ENCODE peak calls at places on chromosomes 1 and 21, in eight cellular contexts. One of them, this sample, is unnamed.

GRCh38 chr1:89966666-89967065 is 28.2 kb upstream of the ZNF326 start:
- DNase-seq in progenitor cell of endocrine pancreas: no peak
- DNase-seq in activated CD8-positive, alpha-beta memory T cell treated with anti-CD3 and anti-CD28 coated beads for 24 hours: no peak
- DNase-seq in tibial artery: no peak
- DNase-seq in pancreas: no peak
- DNase-seq in AG09319: no peak
- DNase-seq in non-pigmented ciliary epithelial cell: no peak
- DNase-seq in NCI-H1092: no peak
- DNase-seq in this sample: no peak

GRCh38 chr1:186643600-186643999 is 36.6 kb downstream of the PTGS2 start:
- DNase-seq in tibial artery: no peak
- DNase-seq in progenitor cell of endocrine pancreas: no peak
- DNase-seq in AG09319: no peak
- DNase-seq in NCI-H1092: no peak
- DNase-seq in pancreas: no peak
- DNase-seq in non-pigmented ciliary epithelial cell: no peak
- DNase-seq in activated CD8-positive, alpha-beta memory T cell treated with anti-CD3 and anti-CD28 coated beads for 24 hours: no peak
- DNase-seq in this sample: no peak

GRCh38 chr1:47187226-47187925 is 2.5 kb downstream of the PDZK1IP1 start:
- DNase-seq in non-pigmented ciliary epithelial cell: no peak
- DNase-seq in tibial artery: peak; percentile 63
- DNase-seq in AG09319: no peak
- DNase-seq in NCI-H1092: no peak
- DNase-seq in progenitor cell of endocrine pancreas: no peak
- DNase-seq in activated CD8-positive, alpha-beta memory T cell treated with anti-CD3 and anti-CD28 coated beads for 24 hours: peak; percentile 45
- DNase-seq in pancreas: no peak
- DNase-seq in this sample: peak; percentile 25

GRCh38 chr1:23899070-23899469 is 14.1 kb downstream of the CNR2 start:
- DNase-seq in AG09319: no peak
- DNase-seq in non-pigmented ciliary epithelial cell: no peak
- DNase-seq in activated CD8-positive, alpha-beta memory T cell treated with anti-CD3 and anti-CD28 coated beads for 24 hours: no peak
- DNase-seq in progenitor cell of endocrine pancreas: no peak
- DNase-seq in NCI-H1092: no peak
- DNase-seq in pancreas: no peak
- DNase-seq in tibial artery: no peak
- DNase-seq in this sample: no peak

GRCh38 chr1:117312453-117313138 is 54.7 kb upstream of the MAN1A2 start:
- DNase-seq in AG09319: peak; percentile 0
- DNase-seq in tibial artery: no peak
- DNase-seq in NCI-H1092: no peak
- DNase-seq in progenitor cell of endocrine pancreas: no peak
- DNase-seq in non-pigmented ciliary epithelial cell: peak; percentile 6
- DNase-seq in pancreas: no peak
- DNase-seq in activated CD8-positive, alpha-beta memory T cell treated with anti-CD3 and anti-CD28 coated beads for 24 hours: no peak
- DNase-seq in this sample: no peak

GRCh38 chr1:5913078-5913845 is 79.0 kb downstream of the NPHP4 start:
- DNase-seq in pancreas: no peak
- DNase-seq in activated CD8-positive, alpha-beta memory T cell treated with anti-CD3 and anti-CD28 coated beads for 24 hours: no peak
- DNase-seq in tibial artery: peak; percentile 17
- DNase-seq in NCI-H1092: no peak
- DNase-seq in AG09319: no peak
- DNase-seq in non-pigmented ciliary epithelial cell: no peak
- DNase-seq in progenitor cell of endocrine pancreas: no peak
- DNase-seq in this sample: no peak

GRCh38 chr1:912740-913301 is 10.9 kb upstream of the SAMD11 start:
- DNase-seq in pancreas: peak; percentile 67
- DNase-seq in activated CD8-positive, alpha-beta memory T cell treated with anti-CD3 and anti-CD28 coated beads for 24 hours: no peak
- DNase-seq in tibial artery: no peak
- DNase-seq in NCI-H1092: no peak
- DNase-seq in progenitor cell of endocrine pancreas: peak; percentile 23
- DNase-seq in non-pigmented ciliary epithelial cell: no peak
- DNase-seq in AG09319: no peak
- DNase-seq in this sample: no peak

GRCh38 chr21:18549214-18549905 is 145.8 kb upstream of the TMPRSS15 start:
- DNase-seq in activated CD8-positive, alpha-beta memory T cell treated with anti-CD3 and anti-CD28 coated beads for 24 hours: no peak
- DNase-seq in tibial artery: no peak
- DNase-seq in pancreas: no peak
- DNase-seq in progenitor cell of endocrine pancreas: no peak
- DNase-seq in NCI-H1092: no peak
- DNase-seq in non-pigmented ciliary epithelial cell: peak; percentile 13
- DNase-seq in AG09319: no peak
- DNase-seq in this sample: no peak

GRCh38 chr1:52028328-52028727 is 5.3 kb downstream of the KTI12 start:
- DNase-seq in non-pigmented ciliary epithelial cell: no peak
- DNase-seq in NCI-H1092: no peak
- DNase-seq in tibial artery: no peak
- DNase-seq in pancreas: no peak
- DNase-seq in progenitor cell of endocrine pancreas: no peak
- DNase-seq in AG09319: no peak
- DNase-seq in activated CD8-positive, alpha-beta memory T cell treated with anti-CD3 and anti-CD28 coated beads for 24 hours: no peak
- DNase-seq in this sample: no peak

GRCh38 chr1:33170351-33171274 is 11.2 kb downstream of the TRIM62 start:
- DNase-seq in activated CD8-positive, alpha-beta memory T cell treated with anti-CD3 and anti-CD28 coated beads for 24 hours: no peak
- DNase-seq in progenitor cell of endocrine pancreas: no peak
- DNase-seq in non-pigmented ciliary epithelial cell: no peak
- DNase-seq in AG09319: no peak
- DNase-seq in NCI-H1092: no peak
- DNase-seq in tibial artery: peak; percentile 49
- DNase-seq in pancreas: no peak
- DNase-seq in this sample: no peak

GRCh38 chr1:22414244-22414751 is 37.4 kb upstream of the ZBTB40 start:
- DNase-seq in NCI-H1092: peak; percentile 71
- DNase-seq in tibial artery: no peak
- DNase-seq in AG09319: no peak
- DNase-seq in non-pigmented ciliary epithelial cell: no peak
- DNase-seq in pancreas: peak; percentile 91
- DNase-seq in activated CD8-positive, alpha-beta memory T cell treated with anti-CD3 and anti-CD28 coated beads for 24 hours: no peak
- DNase-seq in progenitor cell of endocrine pancreas: no peak
- DNase-seq in this sample: peak; percentile 83

GRCh38 chr1:6101826-6102225 is 56.1 kb downstream of the KCNAB2 start:
- DNase-seq in AG09319: no peak
- DNase-seq in tibial artery: no peak
- DNase-seq in activated CD8-positive, alpha-beta memory T cell treated with anti-CD3 and anti-CD28 coated beads for 24 hours: no peak
- DNase-seq in pancreas: no peak
- DNase-seq in NCI-H1092: no peak
- DNase-seq in non-pigmented ciliary epithelial cell: no peak
- DNase-seq in progenitor cell of endocrine pancreas: no peak
- DNase-seq in this sample: no peak

GRCh38 chr1:79322511-79323027 is 316.0 kb upstream of the ADGRL4 start:
- DNase-seq in tibial artery: no peak
- DNase-seq in AG09319: no peak
- DNase-seq in pancreas: no peak
- DNase-seq in activated CD8-positive, alpha-beta memory T cell treated with anti-CD3 and anti-CD28 coated beads for 24 hours: no peak
- DNase-seq in progenitor cell of endocrine pancreas: no peak
- DNase-seq in NCI-H1092: no peak
- DNase-seq in non-pigmented ciliary epithelial cell: peak; percentile 5
- DNase-seq in this sample: no peak

GRCh38 chr1:189899686-189900495 is 577.8 kb downstream of the BRINP3 start:
- DNase-seq in tibial artery: no peak
- DNase-seq in progenitor cell of endocrine pancreas: no peak
- DNase-seq in AG09319: no peak
- DNase-seq in pancreas: no peak
- DNase-seq in non-pigmented ciliary epithelial cell: no peak
- DNase-seq in activated CD8-positive, alpha-beta memory T cell treated with anti-CD3 and anti-CD28 coated beads for 24 hours: no peak
- DNase-seq in NCI-H1092: peak; percentile 0
- DNase-seq in this sample: no peak

GRCh38 chr21:38989745-38990423 is 184.2 kb downstream of the ETS2 start:
- DNase-seq in pancreas: no peak
- DNase-seq in progenitor cell of endocrine pancreas: no peak
- DNase-seq in activated CD8-positive, alpha-beta memory T cell treated with anti-CD3 and anti-CD28 coated beads for 24 hours: no peak
- DNase-seq in AG09319: peak; percentile 74
- DNase-seq in tibial artery: no peak
- DNase-seq in non-pigmented ciliary epithelial cell: no peak
- DNase-seq in NCI-H1092: peak; percentile 87
- DNase-seq in this sample: no peak

GRCh38 chr1:1435911-1436633 is 582 bp downstream of the VWA1 start:
- DNase-seq in non-pigmented ciliary epithelial cell: no peak
- DNase-seq in progenitor cell of endocrine pancreas: no peak
- DNase-seq in pancreas: peak; percentile 80
- DNase-seq in activated CD8-positive, alpha-beta memory T cell treated with anti-CD3 and anti-CD28 coated beads for 24 hours: no peak
- DNase-seq in NCI-H1092: no peak
- DNase-seq in tibial artery: peak; percentile 68
- DNase-seq in AG09319: no peak
- DNase-seq in this sample: no peak

GRCh38 chr1:77039739-77040138 is 172.5 kb downstream of the ST6GALNAC5 start:
- DNase-seq in NCI-H1092: no peak
- DNase-seq in activated CD8-positive, alpha-beta memory T cell treated with anti-CD3 and anti-CD28 coated beads for 24 hours: no peak
- DNase-seq in pancreas: no peak
- DNase-seq in tibial artery: no peak
- DNase-seq in non-pigmented ciliary epithelial cell: peak; percentile 93
- DNase-seq in progenitor cell of endocrine pancreas: no peak
- DNase-seq in AG09319: peak; percentile 67
- DNase-seq in this sample: peak; percentile 36

GRCh38 chr1:70745199-70745598 is 302.4 kb downstream of the PTGER3 start:
- DNase-seq in NCI-H1092: no peak
- DNase-seq in pancreas: no peak
- DNase-seq in non-pigmented ciliary epithelial cell: no peak
- DNase-seq in tibial artery: no peak
- DNase-seq in AG09319: no peak
- DNase-seq in progenitor cell of endocrine pancreas: no peak
- DNase-seq in activated CD8-positive, alpha-beta memory T cell treated with anti-CD3 and anti-CD28 coated beads for 24 hours: no peak
- DNase-seq in this sample: no peak

GRCh38 chr1:31416101-31416736 is 3.2 kb downstream of the SERINC2 start:
- DNase-seq in progenitor cell of endocrine pancreas: no peak
- DNase-seq in activated CD8-positive, alpha-beta memory T cell treated with anti-CD3 and anti-CD28 coated beads for 24 hours: no peak
- DNase-seq in tibial artery: no peak
- DNase-seq in AG09319: no peak
- DNase-seq in non-pigmented ciliary epithelial cell: no peak
- DNase-seq in NCI-H1092: no peak
- DNase-seq in pancreas: no peak
- DNase-seq in this sample: peak; percentile 43

GRCh38 chr1:228494970-228495853 is 8.0 kb downstream of the RNF187 start:
- DNase-seq in NCI-H1092: no peak
- DNase-seq in AG09319: no peak
- DNase-seq in progenitor cell of endocrine pancreas: no peak
- DNase-seq in pancreas: no peak
- DNase-seq in tibial artery: no peak
- DNase-seq in non-pigmented ciliary epithelial cell: no peak
- DNase-seq in activated CD8-positive, alpha-beta memory T cell treated with anti-CD3 and anti-CD28 coated beads for 24 hours: no peak
- DNase-seq in this sample: no peak

GRCh38 chr1:5810131-5810530 is 182.1 kb downstream of the NPHP4 start:
- DNase-seq in tibial artery: no peak
- DNase-seq in non-pigmented ciliary epithelial cell: no peak
- DNase-seq in activated CD8-positive, alpha-beta memory T cell treated with anti-CD3 and anti-CD28 coated beads for 24 hours: no peak
- DNase-seq in progenitor cell of endocrine pancreas: no peak
- DNase-seq in AG09319: no peak
- DNase-seq in NCI-H1092: no peak
- DNase-seq in pancreas: no peak
- DNase-seq in this sample: no peak

GRCh38 chr21:43917515-43918384 is 52.7 kb downstream of the AGPAT3 start:
- DNase-seq in progenitor cell of endocrine pancreas: no peak
- DNase-seq in activated CD8-positive, alpha-beta memory T cell treated with anti-CD3 and anti-CD28 coated beads for 24 hours: peak; percentile 73
- DNase-seq in tibial artery: no peak
- DNase-seq in NCI-H1092: no peak
- DNase-seq in non-pigmented ciliary epithelial cell: no peak
- DNase-seq in AG09319: no peak
- DNase-seq in pancreas: no peak
- DNase-seq in this sample: no peak

GRCh38 chr1:27101696-27102095 is 53.2 kb downstream of the SLC9A1 start:
- DNase-seq in NCI-H1092: no peak
- DNase-seq in non-pigmented ciliary epithelial cell: no peak
- DNase-seq in AG09319: no peak
- DNase-seq in pancreas: peak; percentile 71
- DNase-seq in progenitor cell of endocrine pancreas: no peak
- DNase-seq in tibial artery: no peak
- DNase-seq in activated CD8-positive, alpha-beta memory T cell treated with anti-CD3 and anti-CD28 coated beads for 24 hours: no peak
- DNase-seq in this sample: no peak

GRCh38 chr1:57966340-57966739 is 542.5 kb upstream of the DAB1 start:
- DNase-seq in progenitor cell of endocrine pancreas: no peak
- DNase-seq in NCI-H1092: no peak
- DNase-seq in AG09319: no peak
- DNase-seq in tibial artery: no peak
- DNase-seq in pancreas: no peak
- DNase-seq in activated CD8-positive, alpha-beta memory T cell treated with anti-CD3 and anti-CD28 coated beads for 24 hours: no peak
- DNase-seq in non-pigmented ciliary epithelial cell: no peak
- DNase-seq in this sample: no peak